ENCODE peak calls at places on chromosomes 2 and 18, in six cellular contexts. T is GM12865; L is uterus; Q is stimulated activated CD8-positive, alpha-beta memory T cell treated with anti-CD3 and anti-CD28 coated beads, Interleukin-15, amount 100 ng/mL, for 4 hours; G is NCI-H1436; N is esophagus squamous epithelium. J is an unnamed sample.

GRCh38 chr2:172090044-172090946 is 5.0 kb downstream of the DLX1 start:
- DNase-seq in T (no peak), L (no peak), N (no peak), Q (no peak), G (no peak), J (no peak)

GRCh38 chr2:75710220-75710576 is 517 bp downstream of the GCFC2 start:
- DNase-seq in L (no peak), Q (no peak), G (no peak), T (no peak), N (no peak), J (no peak)

GRCh38 chr2:124911560-124911959 is 886.5 kb downstream of the CNTNAP5 start:
- DNase-seq in T (no peak), Q (no peak), G (no peak), L (no peak), N (no peak), J (peak; percentile 43)

GRCh38 chr2:207258191-207258991 is 92.6 kb upstream of the KLF7 start:
- DNase-seq in T (no peak), G (peak; percentile 71), L (peak; percentile 82), Q (no peak), N (no peak), J (peak; percentile 100)

GRCh38 chr2:60808330-60808801 is 52.3 kb downstream of the PAPOLG start:
- DNase-seq in T (no peak), G (no peak), L (no peak), N (no peak), Q (no peak), J (no peak)

GRCh38 chr18:34794346-34794745 is 84.2 kb downstream of the DTNA start:
- DNase-seq in Q (no peak), G (no peak), T (no peak), L (no peak), N (no peak), J (no peak)

GRCh38 chr2:21333694-21334093 is 209.9 kb downstream of the TDRD15 start:
- DNase-seq in G (no peak), N (no peak), L (no peak), Q (no peak), T (no peak), J (peak; percentile 29)

GRCh38 chr2:170813611-170814550 is 2.8 kb upstream of the GAD1 start:
- DNase-seq in T (peak; percentile 21), L (no peak), Q (no peak), G (no peak), N (no peak), J (peak; percentile 71)

GRCh38 chr2:95106081-95106480 is 15.5 kb downstream of the MRPS5 start:
- DNase-seq in Q (no peak), N (no peak), L (no peak), G (no peak), T (no peak), J (no peak)

GRCh38 chr18:66557091-66557490 is 46.8 kb downstream of the CDH19 start:
- DNase-seq in N (no peak), Q (no peak), G (no peak), T (no peak), L (no peak), J (no peak)

GRCh38 chr2:15042824-15043223 is 410.3 kb downstream of the LRATD1 start:
- DNase-seq in L (no peak), T (no peak), N (no peak), Q (no peak), G (no peak), J (peak; percentile 19)

GRCh38 chr2:159124441-159124911 is 156.0 kb downstream of the TANC1 start:
- DNase-seq in N (no peak), G (no peak), Q (no peak), L (peak; percentile 58), T (no peak), J (peak; percentile 98)